ENCODE peak calls at places on chromosomes 5 and 9, in nine cellular contexts. P, K, S, E, Q, N, V, R and B are unnamed samples. For H3K9me3, the result is how much of the 10 kb centered on the place peaks cover.

GRCh38 chr5:18329346-18329745 is 695.1 kb downstream of the TAF11L14 start:
- DNase-seq in P (no peak), K (no peak), S (no peak), E (no peak), Q (no peak), N (no peak), V (no peak), R (no peak), B (no peak)

GRCh38 chr5:135204151-135204600 is 170.1 kb upstream of the PITX1 start:
- DNase-seq in P (no peak), K (no peak), S (no peak), E (no peak), Q (no peak), N (no peak), V (no peak), R (no peak), B (no peak)

GRCh38 chr5:83050723-83051340 is 26.4 kb downstream of the TMEM167A start:
- DNase-seq in P (no peak), K (no peak), S (no peak), E (no peak), Q (no peak), N (no peak), V (no peak), R (no peak), B (no peak)

GRCh38 chr5:173010547-173011464 is 27.2 kb downstream of the ATP6V0E1 start:
- DNase-seq in P (peak), K (no peak), S (peak), E (no peak), Q (peak), N (peak), V (no peak), R (no peak), B (peak)

GRCh38 chr5:138241688-138242547 is 28.8 kb upstream of the CDC23 start:
- DNase-seq in P (no peak), K (peak), S (peak), E (peak), Q (no peak), N (no peak), V (no peak), R (no peak), B (no peak)

GRCh38 chr5:88691945-88692868 is 190.8 kb downstream of the MEF2C start:
- DNase-seq in P (no peak), K (no peak), S (no peak), E (no peak), Q (no peak), N (no peak), V (no peak), R (no peak), B (no peak)

GRCh38 chr9:114282926-114283325 is 40.0 kb upstream of the ORM1 start:
- DNase-seq in P (no peak), K (peak), S (peak), E (peak), Q (no peak), N (no peak), V (peak), R (no peak), B (no peak)

GRCh38 chr9:135930446-135931345 is 23.4 kb upstream of the CAMSAP1 start:
- DNase-seq in P (no peak), K (no peak), S (no peak), E (no peak), Q (no peak), N (no peak), V (no peak), R (no peak), B (no peak)

GRCh38 chr5:123278284-123278683 is 144.9 kb downstream of the CEP120 start:
- DNase-seq in P (no peak), K (no peak), S (no peak), E (no peak), Q (no peak), N (no peak), V (no peak), R (no peak), B (no peak)

GRCh38 chr9:123107639-123108285 is 74.3 kb downstream of the GPR21 start:
- DNase-seq in P (no peak), K (no peak), S (no peak), E (no peak), Q (no peak), N (no peak), V (no peak), R (no peak), B (no peak)

GRCh38 chr9:89920901-89921300 is 316.1 kb downstream of the GADD45G start:
- DNase-seq in P (no peak), K (no peak), S (no peak), E (no peak), Q (no peak), N (no peak), V (no peak), R (no peak), B (no peak)

GRCh38 chr5:153937661-153938060 is 101.0 kb downstream of the FAM114A2 start:
- DNase-seq in P (no peak), K (no peak), S (no peak), E (no peak), Q (no peak), N (no peak), V (no peak), R (no peak), B (no peak)

GRCh38 chr5:153941265-153941664 is 97.4 kb downstream of the FAM114A2 start:
- DNase-seq in P (no peak), K (no peak), S (no peak), E (no peak), Q (no peak), N (no peak), V (no peak), R (no peak), B (no peak)

GRCh38 chr5:153938131-153938842 is 100.4 kb downstream of the FAM114A2 start:
- DNase-seq in P (no peak), K (no peak), S (no peak), E (no peak), Q (no peak), N (no peak), V (no peak), R (no peak), B (no peak)

DNA sequence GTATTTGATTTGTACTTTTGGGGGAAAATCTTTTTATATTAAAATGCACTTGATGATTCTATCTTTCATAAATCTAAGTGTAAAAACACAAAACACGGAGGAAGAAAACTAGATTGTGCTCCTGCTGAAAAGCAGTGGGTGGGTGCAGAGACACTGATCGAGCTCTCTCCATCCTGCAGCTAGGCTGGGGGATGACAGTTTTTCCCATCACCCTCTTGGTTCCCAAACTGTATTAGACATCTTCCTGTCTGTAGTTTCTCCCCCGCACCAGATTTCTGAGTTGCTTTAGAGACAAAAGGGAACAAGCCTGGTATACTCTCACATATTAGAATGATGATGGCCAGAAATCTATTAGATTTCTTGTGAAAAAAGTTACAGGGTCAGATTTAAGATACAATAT is 99.6 kb downstream of the FAM114A2 start:
- DNase-seq in P (no peak), K (no peak), S (no peak), E (no peak), Q (no peak), N (no peak), V (no peak), R (no peak), B (no peak)
- H3K9me3 ChIP-seq in P (under half), K (under half), S (half or more), E (under half), Q (under half), N (under half), V (under half), R (under half), B (under half)

GRCh38 chr5:141403387-141403786 is 809 bp downstream of the PCDHGA9 start:
- DNase-seq in P (no peak), K (no peak), S (no peak), E (no peak), Q (no peak), N (no peak), V (no peak), R (no peak), B (no peak)
- H3K9me3 ChIP-seq in P (under half), K (under half), S (half or more), E (under half), Q (under half), N (under half), V (half or more), R (under half), B (half or more)

GRCh38 chr9:77022783-77023440 is 3.5 kb downstream of the FOXB2 start:
- DNase-seq in P (no peak), K (no peak), S (no peak), E (no peak), Q (no peak), N (no peak), V (no peak), R (no peak), B (no peak)

GRCh38 chr9:77020438-77021264 is 1.2 kb downstream of the FOXB2 start:
- DNase-seq in P (no peak), K (no peak), S (no peak), E (no peak), Q (no peak), N (no peak), V (no peak), R (no peak), B (no peak)

GRCh38 chr9:77021289-77021927 is 2.0 kb downstream of the FOXB2 start:
- DNase-seq in P (no peak), K (no peak), S (no peak), E (no peak), Q (no peak), N (no peak), V (no peak), R (no peak), B (no peak)

GRCh38 chr9:77023726-77024125 is 4.3 kb downstream of the FOXB2 start:
- DNase-seq in P (no peak), K (no peak), S (no peak), E (no peak), Q (no peak), N (no peak), V (no peak), R (no peak), B (no peak)

GRCh38 chr9:77021928-77022782 is 2.7 kb downstream of the FOXB2 start:
- DNase-seq in P (no peak), K (no peak), S (no peak), E (no peak), Q (no peak), N (no peak), V (no peak), R (no peak), B (no peak)
- H3K9me3 ChIP-seq in P (under half), K (under half), S (under half), E (under half), Q (under half), N (under half), V (under half), R (under half), B (under half)

GRCh38 chr5:150948539-150948938 is 43.8 kb upstream of the ZNF300 start:
- DNase-seq in P (no peak), K (no peak), S (no peak), E (no peak), Q (no peak), N (no peak), V (no peak), R (no peak), B (no peak)
- H3K9me3 ChIP-seq in P (under half), K (half or more), S (half or more), E (under half), Q (under half), N (under half), V (under half), R (under half), B (under half)

GRCh38 chr5:141326088-141326854 is 4.0 kb upstream of the PCDHGA1 start:
- DNase-seq in P (no peak), K (peak), S (peak), E (peak), Q (peak), N (peak), V (peak), R (peak), B (peak)

GRCh38 chr5:141319202-141319601 is 1.4 kb downstream of the TAF7 start:
- DNase-seq in P (no peak), K (no peak), S (no peak), E (no peak), Q (no peak), N (no peak), V (no peak), R (no peak), B (no peak)

GRCh38 chr5:141319699-141320098 is 885 bp downstream of the TAF7 start:
- DNase-seq in P (no peak), K (no peak), S (no peak), E (no peak), Q (no peak), N (no peak), V (no peak), R (no peak), B (no peak)

GRCh38 chr5:141322261-141322660 is 1.7 kb upstream of the TAF7 start:
- DNase-seq in P (no peak), K (no peak), S (no peak), E (no peak), Q (no peak), N (no peak), V (no peak), R (no peak), B (no peak)

DNA sequence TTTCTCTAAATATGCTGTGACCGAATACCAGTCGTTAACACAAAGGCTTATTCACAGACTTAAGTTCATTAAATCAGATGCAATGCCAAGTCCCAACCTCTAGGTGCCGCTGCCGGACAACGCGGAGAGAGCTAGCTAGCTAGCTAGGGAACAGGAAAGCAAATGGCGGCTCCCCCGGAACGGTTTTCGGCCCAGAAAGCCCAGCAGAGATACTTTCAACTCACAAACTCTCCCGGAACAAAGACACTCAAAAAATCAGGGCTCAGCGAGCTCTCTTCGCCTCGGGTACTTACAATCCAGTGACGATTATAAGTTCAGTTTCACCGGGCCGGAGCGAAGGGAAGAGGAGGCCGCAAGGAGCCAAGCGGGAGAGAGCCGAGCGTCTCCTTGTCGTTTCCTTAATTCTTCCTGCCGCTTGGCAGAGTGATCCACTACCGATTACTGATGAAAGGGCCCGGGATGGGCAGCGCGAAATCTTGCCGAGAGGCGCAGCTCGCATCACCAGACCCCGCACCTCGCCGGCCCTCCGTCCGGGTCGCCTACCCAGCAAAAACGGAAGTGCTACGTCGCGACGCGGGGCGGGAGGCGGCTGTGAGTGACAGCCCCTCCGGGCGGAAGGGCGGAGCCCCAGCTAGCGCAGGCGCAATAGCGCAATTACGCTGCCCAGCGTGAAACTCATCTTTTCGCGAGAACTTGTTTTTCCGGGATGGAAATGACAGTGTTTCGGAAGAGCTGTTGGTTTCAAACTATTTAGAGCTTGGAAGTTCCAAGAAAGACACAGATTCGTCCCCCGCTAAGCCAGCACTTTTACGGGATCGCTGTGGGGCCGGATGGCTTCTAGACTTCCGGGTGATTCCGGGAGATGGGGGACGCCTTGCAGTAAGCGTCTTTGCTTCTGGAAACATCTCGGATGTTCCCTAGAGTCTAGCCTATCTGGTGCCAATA is at the start of gene TAF7:
- DNase-seq in P (peak), K (peak), S (peak), E (peak), Q (peak), N (peak), V (peak), R (peak), B (peak)
- H3K9me3 ChIP-seq in P (under half), K (half or more), S (half or more), E (under half), Q (under half), N (under half), V (under half), R (under half), B (half or more)